ENCODE peak calls at places on chromosomes 11 and 22, in six cellular contexts. M is IMR-90, F is HEK293T, V is HepG2, P is GM12878, K is K562. S is an unnamed sample.
A peak's percentile ranks its signal among the peaks of the same experiment; 100 is the strongest.

GRCh38 chr11:6397636-6398035 is 7.4 kb downstream of the SMPD1 start:
- DNase-seq in F (no peak), M (peak; percentile 44), V (no peak), P (no peak), K (no peak), S (no peak)

GRCh38 chr11:119373917-119374631 is 7.4 kb downstream of the USP2 start:
- DNase-seq in F (peak; percentile 78), P (no peak), K (peak; percentile 67), M (peak; percentile 75), V (peak; percentile 74), S (peak; percentile 72)

GRCh38 chr11:22829231-22830081 is at the start of gene SVIP:
- DNase-seq in P (peak; percentile 69), V (peak; percentile 87), K (peak; percentile 95), M (peak; percentile 87), F (peak; percentile 95), S (peak; percentile 93)

GRCh38 chr11:86211619-86212018 is 32.9 kb upstream of the EED start:
- DNase-seq in V (no peak), P (peak; percentile 74), M (no peak), K (no peak), F (no peak), S (no peak)

GRCh38 chr11:60679879-60680278 is 19.5 kb upstream of the MS4A8 start:
- DNase-seq in V (no peak), F (no peak), P (no peak), M (no peak), K (no peak), S (no peak)

GRCh38 chr11:1076061-1076665 is 1.5 kb downstream of the MUC2 start:
- DNase-seq in M (no peak), F (no peak), K (no peak), V (no peak), P (no peak), S (no peak)

GRCh38 chr11:33329705-33330329 is 72.6 kb downstream of the HIPK3 start:
- DNase-seq in P (no peak), M (peak; percentile 72), K (peak; percentile 26), V (peak; percentile 50), F (peak; percentile 60), S (peak; percentile 44)

GRCh38 chr11:35138606-35138948 is 394 bp upstream of the CD44 start:
- DNase-seq in F (no peak), K (no peak), M (no peak), P (no peak), V (no peak), S (peak; percentile 51)

GRCh38 chr11:92154611-92155010 is 70.0 kb upstream of the FAT3 start:
- DNase-seq in F (no peak), V (no peak), K (no peak), M (no peak), P (no peak), S (no peak)

GRCh38 chr11:83287631-83288030 is 1.5 kb upstream of the CCDC90B start:
- DNase-seq in F (no peak), K (no peak), P (no peak), M (no peak), V (no peak), S (no peak)

GRCh38 chr22:32591620-32592019 is 117.0 kb downstream of the FBXO7 start:
- DNase-seq in P (no peak), M (peak; percentile 88), F (no peak), K (no peak), V (no peak), S (no peak)

GRCh38 chr22:30392661-30393321 is 4.0 kb upstream of the SEC14L2 start:
- DNase-seq in F (no peak), V (no peak), K (no peak), P (no peak), M (no peak), S (no peak)

GRCh38 chr11:57425565-57426438 is 1.1 kb downstream of the SLC43A3 start:
- DNase-seq in F (no peak), M (peak; percentile 14), P (no peak), K (no peak), V (no peak), S (no peak)

GRCh38 chr11:12184696-12185095 is 74.3 kb downstream of the MICAL2 start:
- DNase-seq in K (no peak), M (peak; percentile 54), F (no peak), P (no peak), V (no peak), S (no peak)

GRCh38 chr11:44112083-44112865 is 16.8 kb downstream of the EXT2 start:
- DNase-seq in V (no peak), M (peak; percentile 76), F (no peak), K (no peak), P (no peak), S (no peak)

GRCh38 chr22:27810566-27810965 is 9.0 kb upstream of the MN1 start:
- DNase-seq in F (no peak), P (no peak), M (peak; percentile 68), K (no peak), V (peak; percentile 40), S (no peak)

GRCh38 chr11:2529173-2529572 is 84.4 kb downstream of the KCNQ1 start:
- DNase-seq in V (no peak), K (no peak), M (no peak), F (no peak), P (no peak), S (no peak)

GRCh38 chr11:66739983-66740382 is 11.0 kb upstream of the SPTBN2 start:
- DNase-seq in K (no peak), P (no peak), F (no peak), M (peak; percentile 69), V (no peak), S (no peak)

GRCh38 chr11:9260182-9261146 is 4.7 kb downstream of the DENND5A start:
- DNase-seq in F (no peak), V (no peak), K (no peak), M (no peak), P (no peak), S (no peak)

GRCh38 chr22:22730655-22731373 is 86.4 kb downstream of the GGTLC2 start:
- DNase-seq in F (no peak), P (no peak), M (no peak), V (no peak), K (no peak), S (no peak)

GRCh38 chr11:77619576-77620198 is 17.9 kb downstream of the CLNS1A start:
- DNase-seq in M (peak; percentile 54), F (peak; percentile 22), P (peak; percentile 28), V (peak; percentile 50), K (no peak), S (peak; percentile 12)

GRCh38 chr22:24162377-24162927 is 18.8 kb upstream of the SUSD2 start:
- DNase-seq in V (no peak), P (no peak), M (no peak), K (no peak), F (no peak), S (no peak)

GRCh38 chr11:117202386-117203068 is 3.4 kb downstream of the TAGLN start:
- DNase-seq in K (no peak), V (no peak), M (no peak), F (no peak), P (no peak), S (no peak)

GRCh38 chr22:26573026-26573662 is 16.8 kb downstream of the TPST2 start:
- DNase-seq in V (no peak), F (no peak), P (no peak), M (peak; percentile 48), K (no peak), S (no peak)

GRCh38 chr11:59102259-59102765 is 4.7 kb upstream of the FAM111B start:
- DNase-seq in M (peak; percentile 13), P (peak; percentile 74), F (peak; percentile 12), V (no peak), K (peak; percentile 17), S (peak; percentile 57)

GRCh38 chr11:11976476-11977187 is 31.8 kb downstream of the DKK3 start:
- DNase-seq in V (no peak), P (no peak), K (no peak), M (no peak), F (no peak), S (no peak)

GRCh38 chr11:114137054-114137453 is 77.5 kb downstream of the ZBTB16 start:
- DNase-seq in V (no peak), M (no peak), P (no peak), K (no peak), F (no peak), S (no peak)

GRCh38 chr11:113596658-113597057 is 109.5 kb downstream of the TMPRSS5 start:
- DNase-seq in P (no peak), F (no peak), M (no peak), V (no peak), K (no peak), S (no peak)

GRCh38 chr11:46680164-46680760 is 20.2 kb downstream of the ARHGAP1 start:
- DNase-seq in M (no peak), P (no peak), F (no peak), K (no peak), V (no peak), S (no peak)

GRCh38 chr22:39117585-39118191 is 20.6 kb downstream of the APOBEC3H start:
- DNase-seq in V (peak; percentile 60), M (peak; percentile 49), F (peak; percentile 43), P (peak; percentile 81), K (peak; percentile 30), S (peak; percentile 55)

GRCh38 chr11:15773024-15773423 is 583.3 kb downstream of the SOX6 start:
- DNase-seq in P (no peak), K (no peak), F (no peak), M (no peak), V (no peak), S (no peak)

GRCh38 chr11:6405039-6405667 is 13.7 kb downstream of the APBB1 start:
- DNase-seq in V (no peak), M (no peak), F (no peak), P (no peak), K (no peak), S (no peak)

GRCh38 chr11:112285918-112286317 is 25.3 kb upstream of the PLET1 start:
- DNase-seq in V (no peak), M (peak; percentile 68), F (no peak), P (no peak), K (peak; percentile 50), S (no peak)

GRCh38 chr11:32817181-32817842 is 12.4 kb upstream of the PRRG4 start:
- DNase-seq in K (no peak), V (no peak), F (no peak), P (no peak), M (no peak), S (no peak)

GRCh38 chr11:76610871-76611475 is 59.6 kb downstream of the LRRC32 start:
- DNase-seq in M (no peak), F (no peak), V (no peak), K (no peak), P (no peak), S (no peak)
- TF ChIP-seq BHLHE40 in M (no peak), F (no peak), V (no peak), K (no peak), P (no peak), S (no peak)

GRCh38 chr22:49179175-49179574 is 648.5 kb downstream of the BRD1 start:
- DNase-seq in V (no peak), K (no peak), F (no peak), P (no peak), M (no peak), S (no peak)
- TF ChIP-seq BHLHE40 in V (no peak), K (no peak), F (no peak), P (no peak), M (no peak), S (no peak)

GRCh38 chr11:10931761-10932700 is 74.2 kb upstream of the ZBED5 start:
- DNase-seq in P (no peak), F (no peak), V (no peak), K (no peak), M (no peak), S (peak; percentile 55)
- TF ChIP-seq BHLHE40 in P (no peak), F (no peak), V (no peak), K (no peak), M (no peak), S (no peak)

GRCh38 chr11:69822676-69823494 is 3.7 kb upstream of the FGF3 start:
- DNase-seq in V (no peak), P (no peak), F (no peak), K (no peak), M (no peak), S (no peak)
- TF ChIP-seq BHLHE40 in V (no peak), P (no peak), F (no peak), K (no peak), M (no peak), S (no peak)

GRCh38 chr22:41857160-41857859 is 24.4 kb downstream of the SREBF2 start:
- DNase-seq in V (peak; percentile 38), K (peak; percentile 63), M (peak; percentile 72), P (peak; percentile 46), F (peak; percentile 62), S (peak; percentile 68)
- TF ChIP-seq BHLHE40 in V (no peak), K (no peak), M (no peak), P (no peak), F (no peak), S (no peak)